ENCODE peak calls at places on chromosomes 5 and 9, in eight cellular contexts. W is type B pancreatic cell; I is activated CD4-positive, CD25-positive, alpha-beta regulatory T cell treated with anti-CD3 and anti-CD28 coated beads, Interleukin-2, amount 50 U/mL, for 16 hours; M is MV-4-11; V is effector CD4-positive, alpha-beta T cell; N is skeletal muscle cell; T is H9; F is central memory CD4-positive, alpha-beta T cell. S is an unnamed sample.

GRCh38 chr5:62494772-62495171 is 82.2 kb downstream of the IPO11 start:
- DNase-seq in W (no peak), I (no peak), M (no peak), V (no peak), N (no peak), T (no peak), F (no peak), S (no peak)

GRCh38 chr9:113701741-113702422 is 174.2 kb upstream of the ZNF618 start:
- DNase-seq in W (no peak), I (no peak), M (no peak), V (no peak), N (no peak), T (no peak), F (no peak), S (no peak)

GRCh38 chr5:56459394-56459793 is 226.3 kb upstream of the ANKRD55 start:
- DNase-seq in W (no peak), I (no peak), M (no peak), V (no peak), N (no peak), T (no peak), F (no peak), S (no peak)

GRCh38 chr5:33894566-33894965 is 2.8 kb upstream of the ADAMTS12 start:
- DNase-seq in W (no peak), I (no peak), M (no peak), V (no peak), N (peak), T (no peak), F (no peak), S (no peak)

GRCh38 chr9:125732562-125732961 is 14.6 kb upstream of the PBX3 start:
- DNase-seq in W (no peak), I (no peak), M (no peak), V (no peak), N (no peak), T (peak), F (no peak), S (no peak)

GRCh38 chr9:99531313-99531712 is 290.4 kb upstream of the NR4A3 start:
- DNase-seq in W (no peak), I (no peak), M (no peak), V (no peak), N (no peak), T (no peak), F (no peak), S (no peak)

GRCh38 chr9:133250741-133251170 is 24.2 kb downstream of the ABO start:
- DNase-seq in W (peak), I (no peak), M (no peak), V (no peak), N (no peak), T (peak), F (no peak), S (no peak)

GRCh38 chr5:124634820-124635323 is 111.6 kb downstream of the ZNF608 start:
- DNase-seq in W (no peak), I (no peak), M (no peak), V (no peak), N (no peak), T (no peak), F (no peak), S (no peak)

GRCh38 chr5:68041293-68041692 is 174.3 kb upstream of the PIK3R1 start:
- DNase-seq in W (no peak), I (no peak), M (peak), V (no peak), N (no peak), T (no peak), F (no peak), S (no peak)